ENCODE peak calls at places on chromosomes 12 and 14, in nine cellular contexts. One of them, this sample, is unnamed.

GRCh38 chr12:65533177-65533883 is 254.8 kb downstream of the MSRB3 start:
- DNase-seq in MM.1S: no peak
- DNase-seq in keratinocyte: no peak
- DNase-seq in B cell: no peak
- DNase-seq in epithelial cell of esophagus: no peak
- DNase-seq in GM13977: no peak
- DNase-seq in fibroblast of villous mesenchyme: peak; percentile 79
- DNase-seq in choroid plexus epithelial cell: peak; percentile 43
- DNase-seq in mammary epithelial cell: no peak
- DNase-seq in this sample: peak; percentile 61

GRCh38 chr14:105908006-105908405 is 381.6 kb downstream of the TMEM121 start:
- DNase-seq in GM13977: no peak
- DNase-seq in choroid plexus epithelial cell: no peak
- DNase-seq in keratinocyte: no peak
- DNase-seq in fibroblast of villous mesenchyme: no peak
- DNase-seq in mammary epithelial cell: no peak
- DNase-seq in epithelial cell of esophagus: no peak
- DNase-seq in MM.1S: no peak
- DNase-seq in B cell: no peak
- DNase-seq in this sample: no peak

GRCh38 chr14:36271939-36272907 is 48.2 kb downstream of the MBIP start:
- DNase-seq in epithelial cell of esophagus: peak; percentile 66
- DNase-seq in keratinocyte: no peak
- DNase-seq in mammary epithelial cell: peak; percentile 52
- DNase-seq in fibroblast of villous mesenchyme: peak; percentile 7
- DNase-seq in MM.1S: no peak
- DNase-seq in choroid plexus epithelial cell: peak; percentile 16
- DNase-seq in B cell: no peak
- DNase-seq in GM13977: peak; percentile 5
- DNase-seq in this sample: no peak

GRCh38 chr12:12902036-12902435 is 10.7 kb downstream of the GPRC5A start:
- DNase-seq in GM13977: no peak
- DNase-seq in keratinocyte: peak; percentile 79
- DNase-seq in choroid plexus epithelial cell: peak; percentile 78
- DNase-seq in fibroblast of villous mesenchyme: peak; percentile 90
- DNase-seq in epithelial cell of esophagus: peak; percentile 78
- DNase-seq in B cell: no peak
- DNase-seq in MM.1S: no peak
- DNase-seq in mammary epithelial cell: peak; percentile 61
- DNase-seq in this sample: peak; percentile 21

GRCh38 chr12:56020437-56021189 is at the start of gene IKZF4:
- DNase-seq in mammary epithelial cell: no peak
- DNase-seq in epithelial cell of esophagus: no peak
- DNase-seq in MM.1S: no peak
- DNase-seq in choroid plexus epithelial cell: peak; percentile 71
- DNase-seq in B cell: no peak
- DNase-seq in fibroblast of villous mesenchyme: peak; percentile 85
- DNase-seq in keratinocyte: no peak
- DNase-seq in GM13977: no peak
- DNase-seq in this sample: no peak

GRCh38 chr12:123889000-123889399 is 83.6 kb downstream of the CCDC92 start:
- DNase-seq in GM13977: no peak
- DNase-seq in MM.1S: no peak
- DNase-seq in choroid plexus epithelial cell: no peak
- DNase-seq in epithelial cell of esophagus: no peak
- DNase-seq in fibroblast of villous mesenchyme: no peak
- DNase-seq in mammary epithelial cell: no peak
- DNase-seq in keratinocyte: no peak
- DNase-seq in B cell: no peak
- DNase-seq in this sample: no peak

GRCh38 chr12:28388879-28389278 is 198.6 kb downstream of the CCDC91 start:
- DNase-seq in fibroblast of villous mesenchyme: no peak
- DNase-seq in B cell: no peak
- DNase-seq in epithelial cell of esophagus: no peak
- DNase-seq in mammary epithelial cell: no peak
- DNase-seq in MM.1S: no peak
- DNase-seq in choroid plexus epithelial cell: no peak
- DNase-seq in keratinocyte: no peak
- DNase-seq in GM13977: no peak
- DNase-seq in this sample: no peak

GRCh38 chr12:51910168-51910567 is 2.9 kb downstream of the ACVRL1 start:
- DNase-seq in epithelial cell of esophagus: no peak
- DNase-seq in fibroblast of villous mesenchyme: no peak
- DNase-seq in mammary epithelial cell: no peak
- DNase-seq in choroid plexus epithelial cell: peak; percentile 47
- DNase-seq in keratinocyte: no peak
- DNase-seq in MM.1S: no peak
- DNase-seq in GM13977: no peak
- DNase-seq in B cell: no peak
- DNase-seq in this sample: no peak

GRCh38 chr14:59303216-59303615 is 114.7 kb downstream of the DAAM1 start:
- DNase-seq in MM.1S: no peak
- DNase-seq in B cell: no peak
- DNase-seq in fibroblast of villous mesenchyme: no peak
- DNase-seq in keratinocyte: peak; percentile 48
- DNase-seq in epithelial cell of esophagus: peak; percentile 29
- DNase-seq in mammary epithelial cell: peak; percentile 94
- DNase-seq in choroid plexus epithelial cell: peak; percentile 42
- DNase-seq in GM13977: no peak
- DNase-seq in this sample: no peak

GRCh38 chr14:64501326-64502171 is 2.1 kb downstream of the ZBTB25 start:
- DNase-seq in GM13977: no peak
- DNase-seq in choroid plexus epithelial cell: peak; percentile 79
- DNase-seq in fibroblast of villous mesenchyme: peak; percentile 97
- DNase-seq in mammary epithelial cell: peak; percentile 76
- DNase-seq in epithelial cell of esophagus: peak; percentile 36
- DNase-seq in MM.1S: no peak
- DNase-seq in B cell: no peak
- DNase-seq in keratinocyte: no peak
- DNase-seq in this sample: peak; percentile 86

GRCh38 chr12:94566345-94566744 is 84.0 kb downstream of the TMCC3 start:
- DNase-seq in epithelial cell of esophagus: no peak
- DNase-seq in fibroblast of villous mesenchyme: no peak
- DNase-seq in mammary epithelial cell: no peak
- DNase-seq in GM13977: no peak
- DNase-seq in B cell: no peak
- DNase-seq in choroid plexus epithelial cell: no peak
- DNase-seq in keratinocyte: no peak
- DNase-seq in MM.1S: no peak
- DNase-seq in this sample: no peak

GRCh38 chr12:130978785-130979184 is 25.1 kb downstream of the ADGRD1 start:
- DNase-seq in B cell: no peak
- DNase-seq in mammary epithelial cell: no peak
- DNase-seq in keratinocyte: no peak
- DNase-seq in fibroblast of villous mesenchyme: no peak
- DNase-seq in GM13977: no peak
- DNase-seq in epithelial cell of esophagus: no peak
- DNase-seq in choroid plexus epithelial cell: no peak
- DNase-seq in MM.1S: no peak
- DNase-seq in this sample: no peak

DNA sequence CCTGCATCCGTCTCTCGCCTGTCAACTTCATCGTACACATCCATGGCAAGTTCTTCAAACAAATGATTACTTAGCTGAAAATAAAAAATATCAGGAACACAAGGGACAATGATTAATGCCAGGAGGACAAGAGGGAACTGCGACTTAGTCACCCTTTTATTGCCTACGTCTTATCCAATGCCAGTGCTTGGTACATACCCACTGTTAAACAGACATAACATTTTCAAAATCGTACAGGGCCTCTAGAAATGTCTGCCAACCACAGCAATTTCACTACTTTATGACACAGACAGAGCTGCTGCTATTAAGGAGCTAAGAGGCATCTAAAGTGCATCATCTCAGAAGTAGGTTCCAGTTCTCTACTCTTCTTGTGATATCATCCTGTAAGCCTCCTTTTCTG is 34.6 kb downstream of the GIT2 start:
- DNase-seq in keratinocyte: no peak
- DNase-seq in mammary epithelial cell: no peak
- DNase-seq in epithelial cell of esophagus: no peak
- DNase-seq in GM13977: no peak
- DNase-seq in choroid plexus epithelial cell: no peak
- DNase-seq in MM.1S: no peak
- DNase-seq in B cell: no peak
- DNase-seq in fibroblast of villous mesenchyme: no peak
- DNase-seq in this sample: peak; percentile 20
- TF ChIP-seq CTCF in keratinocyte: no peak
- TF ChIP-seq CTCF in mammary epithelial cell: no peak
- TF ChIP-seq CTCF in epithelial cell of esophagus: no peak
- TF ChIP-seq CTCF in GM13977: no peak
- TF ChIP-seq CTCF in choroid plexus epithelial cell: no peak
- TF ChIP-seq CTCF in MM.1S: no peak
- TF ChIP-seq CTCF in B cell: no peak
- TF ChIP-seq CTCF in fibroblast of villous mesenchyme: no peak
- TF ChIP-seq CTCF in this sample: no peak

GRCh38 chr12:39723831-39724230 is 104.2 kb upstream of the ABCD2 start:
- DNase-seq in fibroblast of villous mesenchyme: peak; percentile 2
- DNase-seq in MM.1S: no peak
- DNase-seq in B cell: no peak
- DNase-seq in choroid plexus epithelial cell: peak; percentile 2
- DNase-seq in epithelial cell of esophagus: peak; percentile 68
- DNase-seq in mammary epithelial cell: peak; percentile 64
- DNase-seq in GM13977: no peak
- DNase-seq in keratinocyte: no peak
- DNase-seq in this sample: no peak
- TF ChIP-seq CTCF in fibroblast of villous mesenchyme: no peak
- TF ChIP-seq CTCF in MM.1S: no peak
- TF ChIP-seq CTCF in B cell: no peak
- TF ChIP-seq CTCF in choroid plexus epithelial cell: no peak
- TF ChIP-seq CTCF in epithelial cell of esophagus: no peak
- TF ChIP-seq CTCF in mammary epithelial cell: no peak
- TF ChIP-seq CTCF in GM13977: no peak
- TF ChIP-seq CTCF in keratinocyte: no peak
- TF ChIP-seq CTCF in this sample: no peak

GRCh38 chr12:87953257-87953860 is 75.8 kb downstream of the C12orf50 start:
- DNase-seq in keratinocyte: no peak
- DNase-seq in MM.1S: peak; percentile 42
- DNase-seq in B cell: no peak
- DNase-seq in GM13977: peak; percentile 26
- DNase-seq in mammary epithelial cell: peak; percentile 21
- DNase-seq in fibroblast of villous mesenchyme: peak; percentile 37
- DNase-seq in epithelial cell of esophagus: peak; percentile 66
- DNase-seq in choroid plexus epithelial cell: peak; percentile 89
- DNase-seq in this sample: peak; percentile 33
- TF ChIP-seq CTCF in keratinocyte: no peak
- TF ChIP-seq CTCF in MM.1S: peak; percentile 54
- TF ChIP-seq CTCF in B cell: no peak
- TF ChIP-seq CTCF in GM13977: peak; percentile 40
- TF ChIP-seq CTCF in mammary epithelial cell: peak; percentile 63
- TF ChIP-seq CTCF in fibroblast of villous mesenchyme: peak; percentile 49
- TF ChIP-seq CTCF in epithelial cell of esophagus: peak; percentile 64
- TF ChIP-seq CTCF in choroid plexus epithelial cell: peak; percentile 69
- TF ChIP-seq CTCF in this sample: peak; percentile 79

DNA sequence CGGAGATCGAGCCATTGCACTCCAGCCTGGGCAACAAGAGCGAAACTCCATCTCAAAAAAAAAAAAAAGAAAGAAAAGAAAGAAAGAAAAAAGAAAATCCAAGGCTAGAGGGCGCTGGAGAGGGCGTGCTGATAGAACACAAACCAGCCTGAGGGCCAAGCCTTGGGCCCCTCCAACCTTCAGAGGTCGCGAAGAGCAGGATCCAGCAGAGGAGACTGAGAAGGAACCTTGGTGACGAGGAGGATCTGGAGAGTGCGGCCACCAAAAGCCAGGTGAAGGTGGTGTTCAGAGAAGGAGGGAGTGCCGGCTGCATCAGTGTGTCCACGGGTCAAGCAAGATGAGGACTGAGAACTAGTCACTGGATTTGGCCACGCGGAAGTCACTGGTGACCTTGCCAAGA is 4.1 kb upstream of the DYNC1H1 start:
- DNase-seq in B cell: no peak
- DNase-seq in MM.1S: peak; percentile 14
- DNase-seq in GM13977: no peak
- DNase-seq in fibroblast of villous mesenchyme: no peak
- DNase-seq in epithelial cell of esophagus: no peak
- DNase-seq in keratinocyte: no peak
- DNase-seq in mammary epithelial cell: no peak
- DNase-seq in choroid plexus epithelial cell: no peak
- DNase-seq in this sample: no peak
- TF ChIP-seq CTCF in B cell: peak; percentile 33
- TF ChIP-seq CTCF in MM.1S: peak; percentile 28
- TF ChIP-seq CTCF in GM13977: peak; percentile 48
- TF ChIP-seq CTCF in fibroblast of villous mesenchyme: peak; percentile 52
- TF ChIP-seq CTCF in epithelial cell of esophagus: peak; percentile 43
- TF ChIP-seq CTCF in keratinocyte: peak; percentile 38
- TF ChIP-seq CTCF in mammary epithelial cell: peak; percentile 53
- TF ChIP-seq CTCF in choroid plexus epithelial cell: peak; percentile 69
- TF ChIP-seq CTCF in this sample: peak; percentile 73

GRCh38 chr12:95943231-95943842 is at the start of gene AMDHD1:
- DNase-seq in keratinocyte: no peak
- DNase-seq in mammary epithelial cell: peak; percentile 52
- DNase-seq in epithelial cell of esophagus: peak; percentile 59
- DNase-seq in MM.1S: peak; percentile 56
- DNase-seq in fibroblast of villous mesenchyme: peak; percentile 49
- DNase-seq in B cell: peak; percentile 54
- DNase-seq in GM13977: no peak
- DNase-seq in choroid plexus epithelial cell: peak; percentile 41
- DNase-seq in this sample: peak; percentile 39
- TF ChIP-seq CTCF in keratinocyte: no peak
- TF ChIP-seq CTCF in mammary epithelial cell: no peak
- TF ChIP-seq CTCF in epithelial cell of esophagus: peak; percentile 31
- TF ChIP-seq CTCF in MM.1S: peak; percentile 35
- TF ChIP-seq CTCF in fibroblast of villous mesenchyme: peak; percentile 29
- TF ChIP-seq CTCF in B cell: peak; percentile 40
- TF ChIP-seq CTCF in GM13977: peak; percentile 25
- TF ChIP-seq CTCF in choroid plexus epithelial cell: peak; percentile 1
- TF ChIP-seq CTCF in this sample: peak; percentile 47

GRCh38 chr12:107133462-107133861 is 40.1 kb upstream of the CRY1 start:
- DNase-seq in fibroblast of villous mesenchyme: no peak
- DNase-seq in epithelial cell of esophagus: no peak
- DNase-seq in mammary epithelial cell: no peak
- DNase-seq in B cell: no peak
- DNase-seq in keratinocyte: no peak
- DNase-seq in MM.1S: no peak
- DNase-seq in GM13977: no peak
- DNase-seq in choroid plexus epithelial cell: no peak
- DNase-seq in this sample: no peak
- TF ChIP-seq CTCF in fibroblast of villous mesenchyme: no peak
- TF ChIP-seq CTCF in epithelial cell of esophagus: peak; percentile 3
- TF ChIP-seq CTCF in mammary epithelial cell: peak; percentile 4
- TF ChIP-seq CTCF in B cell: no peak
- TF ChIP-seq CTCF in keratinocyte: no peak
- TF ChIP-seq CTCF in MM.1S: no peak
- TF ChIP-seq CTCF in GM13977: no peak
- TF ChIP-seq CTCF in choroid plexus epithelial cell: peak; percentile 9
- TF ChIP-seq CTCF in this sample: no peak

DNA sequence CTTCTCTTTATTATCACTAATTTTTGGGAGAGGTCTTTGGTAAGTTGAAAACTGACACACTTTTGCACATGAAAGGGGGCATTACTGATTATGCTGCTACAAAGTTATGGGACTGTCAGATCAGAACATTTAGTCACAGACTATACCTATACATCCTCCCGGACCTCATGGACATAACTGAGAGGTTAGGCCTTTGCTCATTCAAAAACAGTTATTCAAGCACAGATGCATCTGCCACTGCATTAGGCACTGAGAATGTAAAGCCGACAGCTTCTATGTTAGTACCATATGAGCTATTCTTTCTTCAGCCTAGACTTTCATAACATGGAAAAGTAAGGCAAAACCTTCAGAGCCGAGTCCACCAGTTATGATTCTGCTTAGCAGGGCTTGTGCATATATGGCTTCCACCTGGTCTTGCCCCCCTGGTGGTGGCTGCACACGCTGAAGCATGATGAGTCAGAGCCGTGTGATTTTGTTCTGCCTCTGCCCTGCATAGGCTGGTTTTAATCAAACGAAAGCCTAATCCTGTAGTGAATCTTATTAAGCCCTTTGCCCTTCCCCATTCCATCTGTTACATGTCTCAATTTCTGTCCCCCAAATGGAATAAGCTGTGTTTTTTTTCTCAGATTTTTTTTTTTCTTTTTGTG is 21.8 kb upstream of the RNU6-8 start:
- DNase-seq in GM13977: no peak
- DNase-seq in choroid plexus epithelial cell: peak; percentile 90
- DNase-seq in mammary epithelial cell: peak; percentile 60
- DNase-seq in epithelial cell of esophagus: peak; percentile 68
- DNase-seq in MM.1S: no peak
- DNase-seq in keratinocyte: no peak
- DNase-seq in fibroblast of villous mesenchyme: peak; percentile 80
- DNase-seq in B cell: no peak
- DNase-seq in this sample: peak; percentile 42
- TF ChIP-seq CTCF in GM13977: peak; percentile 6
- TF ChIP-seq CTCF in choroid plexus epithelial cell: peak; percentile 76
- TF ChIP-seq CTCF in mammary epithelial cell: peak; percentile 67
- TF ChIP-seq CTCF in epithelial cell of esophagus: peak; percentile 59
- TF ChIP-seq CTCF in MM.1S: no peak
- TF ChIP-seq CTCF in keratinocyte: peak; percentile 56
- TF ChIP-seq CTCF in fibroblast of villous mesenchyme: peak; percentile 53
- TF ChIP-seq CTCF in B cell: peak; percentile 9
- TF ChIP-seq CTCF in this sample: peak; percentile 76

This sample was measured in HFFc6.